ENCODE peak calls at places on chromosomes 13 and 19, in seven cellular contexts. U is SK-N-SH, E is HCT116, Z is HepG2, P is H1, Q is GM12878, O is K562. B is an unnamed sample.

GRCh38 chr13:109402976-109403375 is 383.4 kb downstream of the IRS2 start:
- DNase-seq in U (no peak), E (no peak), Z (no peak), P (no peak), Q (no peak), O (no peak), B (no peak)

GRCh38 chr13:76758738-76759137 is 127.5 kb downstream of the KCTD12 start:
- DNase-seq in U (peak; percentile 5), E (no peak), Z (no peak), P (no peak), Q (no peak), O (no peak), B (no peak)

GRCh38 chr19:49929121-49929610 is at the start of the genes ATF5 and NUP62:
- DNase-seq in U (peak; percentile 98), E (peak; percentile 59), Z (peak; percentile 80), P (peak; percentile 97), Q (peak; percentile 46), O (peak; percentile 97), B (peak; percentile 88)

GRCh38 chr19:13892885-13893284 is 13.0 kb downstream of the BRME1 start:
- DNase-seq in U (no peak), E (no peak), Z (no peak), P (no peak), Q (no peak), O (no peak), B (no peak)

GRCh38 chr13:38900188-38900587 is 90.4 kb downstream of the STOML3 start:
- DNase-seq in U (peak; percentile 13), E (no peak), Z (no peak), P (no peak), Q (no peak), O (no peak), B (no peak)

GRCh38 chr19:35539850-35540249 is 5.6 kb upstream of the TMEM147 start:
- DNase-seq in U (no peak), E (no peak), Z (peak; percentile 21), P (no peak), Q (no peak), O (no peak), B (no peak)

GRCh38 chr19:11673608-11674041 is 65.1 kb downstream of the ZNF823 start:
- DNase-seq in U (no peak), E (no peak), Z (peak; percentile 68), P (peak; percentile 80), Q (no peak), O (peak; percentile 28), B (peak; percentile 38)

GRCh38 chr13:44768775-44769578 is 192.8 kb upstream of the TSC22D1 start:
- DNase-seq in U (no peak), E (no peak), Z (no peak), P (no peak), Q (peak; percentile 19), O (no peak), B (no peak)

GRCh38 chr19:50224986-50225747 is 21.7 kb downstream of the MYH14 start:
- DNase-seq in U (no peak), E (no peak), Z (no peak), P (no peak), Q (no peak), O (no peak), B (no peak)

GRCh38 chr13:106471957-106472543 is 63.4 kb downstream of the EFNB2 start:
- DNase-seq in U (peak; percentile 24), E (peak; percentile 95), Z (peak; percentile 1), P (peak; percentile 58), Q (no peak), O (no peak), B (no peak)

DNA sequence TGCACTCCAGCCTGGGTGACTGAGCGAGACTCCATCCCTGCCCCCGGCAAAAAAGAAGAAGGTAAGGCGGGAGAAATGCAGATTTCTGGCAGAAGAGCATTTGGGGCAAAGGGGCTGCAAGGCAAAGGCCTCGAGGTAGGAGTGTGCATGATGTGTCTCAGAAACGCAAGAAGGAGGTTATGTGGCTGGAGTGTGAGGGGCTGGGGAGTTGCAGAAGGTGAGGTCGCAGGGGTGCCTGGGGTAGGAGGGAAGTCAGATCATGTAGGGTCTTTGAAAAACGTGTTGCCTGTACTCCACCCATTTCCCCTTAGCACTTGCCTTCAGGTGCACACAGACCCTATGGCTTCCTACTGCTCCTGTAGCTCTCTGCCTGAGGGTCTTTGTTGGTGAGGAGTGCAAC is 29.9 kb downstream of the KCTD15 start:
- DNase-seq in U (no peak), E (no peak), Z (no peak), P (peak; percentile 33), Q (no peak), O (no peak), B (no peak)
- TF ChIP-seq JUND in U (no peak), E (no peak), Z (no peak), P (no peak), Q (no peak), O (no peak), B (no peak)

GRCh38 chr13:91313103-91313502 is 34.4 kb upstream of the MIR17HG start:
- DNase-seq in U (peak; percentile 16), E (no peak), Z (peak; percentile 22), P (no peak), Q (no peak), O (no peak), B (peak; percentile 42)
- TF ChIP-seq JUND in U (no peak), E (no peak), Z (no peak), P (no peak), Q (no peak), O (no peak), B (no peak)

GRCh38 chr19:484494-484893 is 11.8 kb upstream of the MADCAM1 start:
- DNase-seq in U (no peak), E (no peak), Z (no peak), P (no peak), Q (no peak), O (no peak), B (no peak)

GRCh38 chr19:478236-478888 is 17.5 kb upstream of the SHC2 start:
- DNase-seq in U (no peak), E (no peak), Z (no peak), P (no peak), Q (no peak), O (no peak), B (no peak)

GRCh38 chr19:483332-484072 is 12.8 kb upstream of the MADCAM1 start:
- DNase-seq in U (peak; percentile 14), E (no peak), Z (no peak), P (no peak), Q (no peak), O (no peak), B (no peak)

GRCh38 chr19:482186-483041 is 13.9 kb upstream of the MADCAM1 start:
- DNase-seq in U (peak; percentile 30), E (no peak), Z (no peak), P (no peak), Q (no peak), O (no peak), B (no peak)

GRCh38 chr19:480016-480855 is 16.1 kb upstream of the MADCAM1 start:
- DNase-seq in U (peak; percentile 84), E (no peak), Z (peak; percentile 63), P (peak; percentile 86), Q (no peak), O (peak; percentile 78), B (peak; percentile 37)
- TF ChIP-seq JUND in U (no peak), E (no peak), Z (no peak), P (no peak), Q (no peak), O (no peak), B (no peak)

GRCh38 chr13:37869756-37870488 is at the start of gene TRPC4:
- DNase-seq in U (peak; percentile 33), E (no peak), Z (peak; percentile 12), P (peak; percentile 78), Q (no peak), O (peak; percentile 6), B (peak; percentile 23)
- TF ChIP-seq JUND in U (no peak), E (no peak), Z (no peak), P (no peak), Q (no peak), O (no peak), B (no peak)

GRCh38 chr19:44575116-44575700 is 38.2 kb upstream of the IGSF23 start:
- DNase-seq in U (no peak), E (no peak), Z (no peak), P (no peak), Q (no peak), O (no peak), B (no peak)
- TF ChIP-seq JUND in U (no peak), E (no peak), Z (no peak), P (no peak), Q (no peak), O (no peak), B (no peak)

DNA sequence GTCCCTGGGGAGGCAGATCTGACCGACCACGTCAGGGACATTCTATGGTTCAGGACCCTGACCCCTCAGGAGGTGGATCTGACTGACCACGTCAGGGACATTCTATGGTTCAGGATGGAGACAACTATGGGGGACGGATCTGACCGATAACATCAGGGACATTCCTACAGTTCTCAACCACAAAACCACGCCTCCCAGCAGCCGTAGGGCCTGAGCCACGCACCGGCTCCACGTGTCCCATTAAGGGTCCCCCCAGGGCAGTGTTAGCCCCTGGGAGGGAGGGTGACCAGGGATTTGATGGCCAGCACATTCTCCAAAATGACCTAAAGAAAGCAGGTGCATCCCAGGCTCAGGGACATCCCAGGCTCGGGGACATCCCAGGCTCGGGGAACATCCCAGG is 49.0 kb upstream of the C13orf46 start:
- DNase-seq in U (no peak), E (no peak), Z (no peak), P (no peak), Q (no peak), O (no peak), B (peak; percentile 57)
- TF ChIP-seq JUND in U (no peak), E (no peak), Z (no peak), P (no peak), Q (no peak), O (no peak), B (no peak)

DNA sequence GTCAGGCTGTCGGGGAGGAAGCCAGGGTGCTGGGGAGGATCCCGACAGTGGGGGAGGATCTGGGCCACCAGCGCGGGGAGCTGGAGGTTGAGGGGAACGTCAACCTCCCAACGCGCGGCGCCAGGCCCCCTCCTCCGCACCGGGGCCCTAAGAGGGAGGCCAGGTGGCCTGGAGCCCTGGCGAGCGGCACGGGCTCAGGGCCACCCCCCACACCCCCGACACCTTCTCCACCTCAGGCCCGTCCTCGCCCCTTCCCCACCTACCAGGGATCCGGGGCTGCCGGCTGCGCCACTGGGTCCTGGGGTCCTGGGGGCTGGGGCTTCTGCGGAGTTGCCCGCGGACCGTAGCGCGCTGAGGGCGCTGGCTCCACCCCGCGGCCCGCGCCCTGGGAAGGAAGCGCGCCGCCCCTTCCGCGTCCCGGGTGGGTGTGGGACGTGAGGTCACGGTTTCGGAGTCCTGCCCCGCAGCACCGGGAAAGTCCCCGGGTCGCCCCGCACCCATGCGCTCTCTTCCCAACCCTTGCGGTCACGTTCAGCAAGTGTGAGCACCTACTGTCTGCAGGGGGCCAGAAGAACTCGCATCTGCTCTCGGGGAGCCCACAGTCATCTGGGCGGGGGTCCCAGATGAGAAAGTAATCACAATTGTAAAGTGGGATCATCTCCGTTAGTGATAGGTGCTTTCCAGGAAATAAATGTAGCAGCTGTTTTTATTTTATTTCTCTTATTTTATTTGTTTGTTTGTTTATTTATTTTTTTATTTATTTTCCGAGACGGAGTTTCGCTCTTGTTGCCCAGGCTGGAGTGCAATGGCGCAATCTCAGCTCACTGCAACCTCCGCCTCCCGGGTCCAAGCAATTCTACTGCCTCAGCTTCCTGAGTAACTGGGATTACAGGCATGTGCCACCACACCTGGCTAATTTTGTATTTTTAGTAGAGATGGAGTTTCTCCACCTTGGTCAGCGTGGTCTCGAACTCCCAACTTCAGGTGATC is at the start of gene TICAM1:
- DNase-seq in U (peak; percentile 88), E (no peak), Z (no peak), P (peak; percentile 56), Q (no peak), O (peak; percentile 90), B (peak; percentile 64)
- TF ChIP-seq JUND in U (no peak), E (no peak), Z (no peak), P (no peak), Q (peak; percentile 6), O (no peak), B (no peak)